ENCODE peak calls at places on chromosomes 16 and 17, in six cellular contexts. D is stimulated activated CD8-positive, alpha-beta memory T cell treated with anti-CD3 and anti-CD28 coated beads, Interleukin-4, amount 100 ng/mL, for 1 hour; M is globus pallidus; R is EL; G is caudate nucleus; E is small intestine. Y is an unnamed sample.

GRCh38 chr16:74760007-74760767 is 14.4 kb downstream of the FA2H start:
- DNase-seq in G (no peak), M (no peak), E (no peak), D (no peak), R (peak), Y (no peak)

GRCh38 chr16:24988593-24989338 is 26.4 kb downstream of the ARHGAP17 start:
- DNase-seq in D (no peak), G (no peak), R (peak), E (peak), M (peak), Y (peak)

GRCh38 chr17:19538095-19539039 is 4.7 kb downstream of the SLC47A1 start:
- DNase-seq in D (no peak), E (peak), G (no peak), M (peak), R (no peak), Y (peak)

GRCh38 chr17:8426094-8426720 is 9.5 kb upstream of the NDEL1 start:
- DNase-seq in G (no peak), R (no peak), D (no peak), E (peak), M (no peak), Y (no peak)

GRCh38 chr16:10824111-10824893 is 5.7 kb upstream of the TVP23A start:
- DNase-seq in E (peak), M (no peak), R (no peak), D (no peak), G (no peak), Y (no peak)

GRCh38 chr17:14755002-14755401 is 454.1 kb downstream of the HS3ST3B1 start:
- DNase-seq in R (peak), E (no peak), M (no peak), D (no peak), G (no peak), Y (no peak)

GRCh38 chr16:29674188-29674587 is 4.8 kb upstream of the QPRT start:
- DNase-seq in R (no peak), D (no peak), G (peak), M (peak), E (peak), Y (peak)

GRCh38 chr16:75138636-75139035 is 9.7 kb upstream of the ZFP1 start:
- DNase-seq in G (no peak), R (peak), M (no peak), E (no peak), D (no peak), Y (no peak)

GRCh38 chr17:48997827-48998556 is 807 bp downstream of the IGF2BP1 start:
- DNase-seq in M (no peak), E (no peak), G (no peak), D (no peak), R (no peak), Y (no peak)

GRCh38 chr17:73423159-73423715 is 111.4 kb upstream of the CDC42EP4 start:
- DNase-seq in R (no peak), E (no peak), D (no peak), G (no peak), M (no peak), Y (no peak)

GRCh38 chr17:13919818-13920217 is 149.5 kb upstream of the COX10 start:
- DNase-seq in E (no peak), G (no peak), M (peak), R (no peak), D (no peak), Y (no peak)

GRCh38 chr17:40122466-40122943 is 734 bp downstream of the MSL1 start:
- DNase-seq in M (no peak), R (peak), G (no peak), E (peak), D (no peak), Y (peak)

GRCh38 chr17:858941-859452 is 76.8 kb downstream of the MRM3 start:
- DNase-seq in D (no peak), R (no peak), E (no peak), M (no peak), G (no peak), Y (no peak)

GRCh38 chr16:30697264-30698138 is 1.5 kb upstream of the SRCAP start:
- DNase-seq in R (no peak), M (peak), E (no peak), D (no peak), G (peak), Y (no peak)

GRCh38 chr17:74137416-74137815 is 66.1 kb upstream of the RPL38 start:
- DNase-seq in G (no peak), E (no peak), R (no peak), D (no peak), M (no peak), Y (no peak)

GRCh38 chr16:72877374-72878028 is 170.4 kb downstream of the ZFHX3 start:
- DNase-seq in E (peak), G (no peak), D (no peak), M (no peak), R (peak), Y (no peak)

GRCh38 chr17:61556224-61557188 is 34.5 kb downstream of the NACA2 start:
- DNase-seq in G (no peak), R (no peak), M (no peak), D (no peak), E (no peak), Y (no peak)

GRCh38 chr17:47708864-47709541 is 15.0 kb downstream of the TBKBP1 start:
- DNase-seq in R (no peak), G (no peak), D (no peak), M (no peak), E (no peak), Y (no peak)

GRCh38 chr16:59878479-59878878 is 1144.4 kb upstream of the GOT2 start:
- DNase-seq in E (no peak), D (no peak), R (peak), G (no peak), M (no peak), Y (no peak)

GRCh38 chr16:73993878-73994277 is 302.7 kb upstream of the PSMD7 start:
- DNase-seq in M (no peak), D (no peak), G (no peak), R (no peak), E (peak), Y (no peak)

GRCh38 chr16:66001432-66001831 is 365.1 kb upstream of the CDH5 start:
- DNase-seq in G (no peak), M (no peak), E (no peak), D (no peak), R (no peak), Y (no peak)

GRCh38 chr17:61489719-61490490 is 37.7 kb downstream of the TBX4 start:
- DNase-seq in R (no peak), D (no peak), E (no peak), M (no peak), G (no peak), Y (no peak)

GRCh38 chr16:73057369-73058210 is 9.7 kb upstream of the ZFHX3 start:
- DNase-seq in G (no peak), E (no peak), D (no peak), R (peak), M (no peak), Y (peak)

GRCh38 chr17:35596530-35597233 is 9.6 kb downstream of the AP2B1 start:
- DNase-seq in M (no peak), D (no peak), E (no peak), G (no peak), R (no peak), Y (no peak)

GRCh38 chr17:5194346-5194745 is 2.7 kb upstream of the ZNF594 start:
- DNase-seq in D (no peak), R (peak), E (no peak), G (no peak), M (no peak), Y (no peak)

GRCh38 chr17:74742153-74742515 is 5.1 kb downstream of the RAB37 start:
- DNase-seq in R (peak), G (no peak), D (no peak), E (peak), M (no peak), Y (no peak)

GRCh38 chr17:2705263-2705662 is 6.3 kb downstream of the CLUH start:
- DNase-seq in M (no peak), E (no peak), R (peak), D (no peak), G (no peak), Y (no peak)

Y was measured in uterus.